ENCODE peak calls at places on chromosomes 7 and 10, in eight cellular contexts. L is CMK; E is stimulated activated CD8-positive, alpha-beta memory T cell treated with anti-CD3 and anti-CD28 coated beads, Interleukin-15, amount 100 ng/mL, for 4 hours; Y is tibial nerve; H is activated CD4-positive, alpha-beta T cell treated with anti-CD3 and anti-CD28 coated beads for 24 hours; S is posterior vena cava; A is MCF 10A; T is midbrain. U is an unnamed sample.

GRCh38 chr7:155844019-155844453 is 31.8 kb upstream of the SHH start:
- DNase-seq in T (no peak), E (no peak), S (peak), A (no peak), L (no peak), Y (no peak), H (no peak), U (no peak)

GRCh38 chr10:1874533-1874932 is 137.2 kb upstream of the ADARB2 start:
- DNase-seq in L (no peak), S (no peak), Y (no peak), E (no peak), A (no peak), T (no peak), H (no peak), U (no peak)

GRCh38 chr7:68321076-68321639 is 1277.1 kb upstream of the AUTS2 start:
- DNase-seq in A (peak), Y (peak), S (no peak), T (peak), L (no peak), H (no peak), E (no peak), U (peak)

GRCh38 chr10:49260636-49261296 is 38.2 kb upstream of the C10orf71 start:
- DNase-seq in A (no peak), S (no peak), E (no peak), L (no peak), H (no peak), Y (no peak), T (no peak), U (no peak)

GRCh38 chr10:4826788-4827324 is 849 bp downstream of the AKR1E2 start:
- DNase-seq in A (no peak), S (no peak), Y (no peak), L (no peak), E (no peak), T (no peak), H (no peak), U (no peak)

GRCh38 chr10:28983799-28984198 is 305.1 kb upstream of the LYZL1 start:
- DNase-seq in T (no peak), Y (no peak), E (no peak), L (no peak), S (no peak), A (peak), H (no peak), U (no peak)

GRCh38 chr10:86375204-86375603 is 8.6 kb upstream of the GRID1 start:
- DNase-seq in H (no peak), Y (no peak), L (no peak), A (no peak), T (no peak), S (no peak), E (no peak), U (no peak)

GRCh38 chr10:132971448-132972148 is 29.2 kb upstream of the CFAP46 start:
- DNase-seq in E (no peak), L (no peak), Y (no peak), S (peak), T (no peak), A (no peak), H (no peak), U (no peak)

GRCh38 chr10:100183482-100183881 is 2.3 kb downstream of the ERLIN1 start:
- DNase-seq in H (no peak), Y (no peak), E (no peak), T (no peak), L (no peak), A (peak), S (no peak), U (peak)

GRCh38 chr7:66114743-66115727 is at the start of gene CRCP:
- DNase-seq in T (peak), S (peak), A (peak), H (peak), E (peak), L (peak), Y (peak), U (peak)

GRCh38 chr7:96183163-96183562 is 138.7 kb downstream of the SLC25A13 start:
- DNase-seq in E (no peak), H (no peak), Y (no peak), L (no peak), S (no peak), T (no peak), A (no peak), U (no peak)

GRCh38 chr10:3527144-3527543 is 257.9 kb downstream of the KLF6 start:
- DNase-seq in Y (no peak), L (no peak), T (no peak), H (no peak), A (no peak), E (no peak), S (no peak), U (no peak)

GRCh38 chr7:106076537-106076936 is 35.6 kb downstream of the SYPL1 start:
- DNase-seq in H (no peak), A (no peak), S (no peak), Y (no peak), T (no peak), E (no peak), L (no peak), U (no peak)

GRCh38 chr10:28975891-28976471 is 298.7 kb downstream of the BAMBI start:
- DNase-seq in A (no peak), H (no peak), Y (no peak), L (no peak), E (no peak), S (no peak), T (no peak), U (no peak)

GRCh38 chr7:34036069-34036920 is 131.0 kb downstream of the BMPER start:
- DNase-seq in L (peak), H (no peak), A (peak), T (no peak), S (peak), Y (no peak), E (no peak), U (peak)

GRCh38 chr10:133357293-133358151 is at the start of gene FUOM:
- DNase-seq in L (peak), E (peak), H (peak), S (no peak), A (peak), T (peak), Y (no peak), U (no peak)

GRCh38 chr10:115141254-115141653 is 48.1 kb downstream of the ATRNL1 start:
- DNase-seq in A (peak), S (no peak), Y (no peak), E (no peak), L (no peak), T (peak), H (no peak), U (peak)

GRCh38 chr7:105664816-105665525 is 83.7 kb upstream of the EFCAB10 start:
- DNase-seq in A (peak), L (no peak), Y (no peak), T (no peak), H (no peak), S (peak), E (no peak), U (no peak)

GRCh38 chr7:24732646-24733413 is 24.4 kb downstream of the GSDME start:
- DNase-seq in A (no peak), T (no peak), S (no peak), L (no peak), H (no peak), E (no peak), Y (no peak), U (peak)

GRCh38 chr7:28483112-28483511 is 70.8 kb downstream of the CREB5 start:
- DNase-seq in H (no peak), S (no peak), T (no peak), E (no peak), L (no peak), Y (no peak), A (no peak), U (no peak)

GRCh38 chr7:131108212-131108980 is 219.3 kb upstream of the MKLN1 start:
- DNase-seq in L (no peak), S (peak), A (peak), T (peak), Y (no peak), H (no peak), E (no peak), U (peak)

GRCh38 chr10:123743441-123744225 is 77.5 kb downstream of the GPR26 start:
- DNase-seq in S (no peak), H (no peak), L (no peak), E (no peak), T (no peak), Y (no peak), A (peak), U (no peak)

GRCh38 chr7:105896407-105896842 is 20.0 kb upstream of the ATXN7L1 start:
- DNase-seq in S (no peak), L (no peak), A (no peak), E (no peak), T (no peak), H (no peak), Y (no peak), U (no peak)

GRCh38 chr10:12719365-12719764 is 282.1 kb downstream of the CCDC3 start:
- DNase-seq in S (peak), Y (no peak), L (no peak), E (no peak), H (no peak), A (peak), T (no peak), U (peak)

GRCh38 chr7:85483205-85483604 is 296.3 kb upstream of the SEMA3D start:
- DNase-seq in S (no peak), E (no peak), Y (no peak), A (no peak), L (no peak), H (no peak), T (no peak), U (peak)

GRCh38 chr7:128032605-128033235 is 1.5 kb upstream of the LRRC4 start:
- DNase-seq in T (no peak), S (no peak), Y (no peak), H (no peak), A (no peak), E (no peak), L (no peak), U (no peak)

GRCh38 chr7:78039791-78040776 is 241.5 kb downstream of the PHTF2 start:
- DNase-seq in Y (no peak), L (no peak), A (no peak), H (peak), E (peak), S (peak), T (no peak), U (no peak)

GRCh38 chr10:110861930-110862677 is 9.6 kb upstream of the PDCD4 start:
- DNase-seq in E (no peak), Y (no peak), T (no peak), H (no peak), A (peak), S (no peak), L (no peak), U (peak)